ENCODE peak calls at places on chromosomes 7 and 10, in five cellular contexts. F is cardiac muscle cell, C is PC-9, E is mammary epithelial cell, R is psoas muscle. V is an unnamed sample.

GRCh38 chr7:50821457-50821977 is 38.8 kb upstream of the GRB10 start:
- DNase-seq in F (no peak), C (peak; percentile 77), E (no peak), R (no peak), V (no peak)

GRCh38 chr7:138954545-138955475 is 26.4 kb downstream of the KIAA1549 start:
- DNase-seq in F (no peak), C (no peak), E (no peak), R (no peak), V (no peak)

GRCh38 chr7:28926871-28927597 is 31.1 kb downstream of the TRIL start:
- DNase-seq in F (peak; percentile 89), C (peak; percentile 82), E (peak; percentile 74), R (peak; percentile 78), V (no peak)

GRCh38 chr10:119306514-119306951 is 99.2 kb downstream of the GRK5 start:
- DNase-seq in F (no peak), C (peak; percentile 50), E (no peak), R (peak; percentile 39), V (peak; percentile 67)

GRCh38 chr7:74568658-74569057 is 88.9 kb upstream of the GTF2I start:
- DNase-seq in F (no peak), C (peak; percentile 39), E (no peak), R (no peak), V (no peak)

GRCh38 chr7:140525741-140526140 is 46.4 kb upstream of the MKRN1 start:
- DNase-seq in F (no peak), C (peak; percentile 65), E (peak; percentile 83), R (no peak), V (peak; percentile 10)

GRCh38 chr7:43615558-43616145 is 32.7 kb downstream of the STK17A start:
- DNase-seq in F (no peak), C (no peak), E (no peak), R (no peak), V (no peak)

GRCh38 chr10:30284860-30285594 is 64.1 kb downstream of the MTPAP start:
- DNase-seq in F (peak; percentile 15), C (no peak), E (peak; percentile 40), R (no peak), V (no peak)

GRCh38 chr10:72030762-72031543 is 57.4 kb downstream of the SPOCK2 start:
- DNase-seq in F (no peak), C (no peak), E (no peak), R (peak; percentile 77), V (no peak)

GRCh38 chr10:61503051-61503450 is 49.9 kb upstream of the TMEM26 start:
- DNase-seq in F (no peak), C (no peak), E (peak; percentile 32), R (no peak), V (no peak)

GRCh38 chr7:8131694-8132605 is 130.0 kb downstream of the ICA1 start:
- DNase-seq in F (no peak), C (no peak), E (no peak), R (no peak), V (no peak)

GRCh38 chr10:61973923-61974322 is 72.4 kb downstream of the ARID5B start:
- DNase-seq in F (peak; percentile 28), C (no peak), E (no peak), R (no peak), V (no peak)

GRCh38 chr10:58241346-58241745 is 26.3 kb downstream of the IPMK start:
- DNase-seq in F (no peak), C (no peak), E (no peak), R (no peak), V (no peak)

GRCh38 chr10:132331956-132332749 is at the start of gene LRRC27:
- DNase-seq in F (peak; percentile 96), C (peak; percentile 85), E (peak; percentile 96), R (peak; percentile 100), V (peak; percentile 100)

GRCh38 chr7:28395806-28396205 is 16.5 kb upstream of the CREB5 start:
- DNase-seq in F (no peak), C (no peak), E (no peak), R (no peak), V (no peak)

GRCh38 chr10:30435068-30435422 is 1.1 kb downstream of the MAP3K8 start:
- DNase-seq in F (peak; percentile 44), C (no peak), E (no peak), R (no peak), V (no peak)

GRCh38 chr7:136342221-136342620 is 365.1 kb upstream of the MTPN start:
- DNase-seq in F (no peak), C (no peak), E (no peak), R (no peak), V (no peak)

GRCh38 chr7:68038621-68039314 is 1042.1 kb downstream of the TYW1 start:
- DNase-seq in F (no peak), C (peak; percentile 42), E (no peak), R (no peak), V (no peak)

GRCh38 chr10:127982601-127983000 is 75.7 kb downstream of the PTPRE start:
- DNase-seq in F (no peak), C (no peak), E (no peak), R (no peak), V (no peak)

GRCh38 chr10:129136074-129136473 is 331.0 kb upstream of the MGMT start:
- DNase-seq in F (no peak), C (no peak), E (no peak), R (no peak), V (no peak)
- H3K9me3 ChIP-seq in F (no peaks in the 10 kb centered on the region), C (no peaks in the 10 kb centered on the region), E (peaks cover 37% of the 10 kb centered on the region), R (no peaks in the 10 kb centered on the region), V (no peaks in the 10 kb centered on the region)

GRCh38 chr10:121579656-121580055 is 18.6 kb downstream of the FGFR2 start:
- DNase-seq in F (no peak), C (peak; percentile 42), E (peak; percentile 72), R (no peak), V (no peak)
- H3K9me3 ChIP-seq in F (no peaks in the 10 kb centered on the region), C (no peaks in the 10 kb centered on the region), E (no peaks in the 10 kb centered on the region), R (no peaks in the 10 kb centered on the region), V (no peaks in the 10 kb centered on the region)

GRCh38 chr10:42488416-42488815 is 150.0 kb downstream of the ZNF33B start:
- DNase-seq in F (no peak), C (peak; percentile 34), E (peak; percentile 2), R (no peak), V (no peak)

GRCh38 chr10:42490368-42490767 is 148.0 kb downstream of the ZNF33B start:
- DNase-seq in F (no peak), C (no peak), E (no peak), R (no peak), V (no peak)

GRCh38 chr10:42491001-42491592 is 147.3 kb downstream of the ZNF33B start:
- DNase-seq in F (no peak), C (no peak), E (peak; percentile 43), R (no peak), V (no peak)

GRCh38 chr10:42491801-42492200 is 146.6 kb downstream of the ZNF33B start:
- DNase-seq in F (no peak), C (no peak), E (no peak), R (no peak), V (no peak)
- H3K9me3 ChIP-seq in F (peaks cover 3% of the 10 kb centered on the region), C (no peaks in the 10 kb centered on the region), E (no peaks in the 10 kb centered on the region), R (no peaks in the 10 kb centered on the region), V (no peaks in the 10 kb centered on the region)

GRCh38 chr7:154857240-154857639 is 145.7 kb downstream of the PAXIP1 start:
- DNase-seq in F (no peak), C (no peak), E (no peak), R (no peak), V (no peak)
- H3K9me3 ChIP-seq in F (no peaks in the 10 kb centered on the region), C (no peaks in the 10 kb centered on the region), E (peaks cover 11% of the 10 kb centered on the region), R (no peaks in the 10 kb centered on the region), V (no peaks in the 10 kb centered on the region)

DNA sequence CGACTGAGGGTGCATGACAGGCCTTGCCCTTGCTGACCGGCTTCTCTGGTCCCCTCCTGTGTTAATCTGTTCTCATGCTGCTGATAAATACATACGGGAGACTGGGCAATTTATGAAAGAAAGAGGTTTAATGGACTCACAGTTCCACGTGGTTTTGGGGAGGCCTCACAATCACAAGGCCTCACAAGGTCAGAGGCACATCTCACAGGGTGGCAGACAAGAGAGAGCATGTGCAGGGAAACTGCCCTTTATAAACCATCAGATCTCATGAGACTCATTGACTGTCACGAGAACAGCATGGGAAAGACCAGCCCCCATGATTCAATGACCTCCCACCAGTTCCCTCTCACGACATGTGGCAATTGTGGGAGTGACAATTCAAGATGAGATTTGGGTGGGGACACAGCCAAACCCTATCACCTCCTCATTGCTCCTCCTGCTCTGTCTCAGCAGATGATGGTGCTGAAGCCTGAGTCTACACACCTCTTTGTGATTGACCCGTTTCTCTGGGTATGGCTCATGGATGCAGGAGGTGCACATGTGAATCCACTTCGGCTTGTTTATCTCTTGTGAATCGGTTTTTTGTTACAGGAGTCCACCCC is 547.8 kb downstream of the DNAJB6 start:
- DNase-seq in F (no peak), C (no peak), E (no peak), R (no peak), V (no peak)
- H3K9me3 ChIP-seq in F (no peaks in the 10 kb centered on the region), C (no peaks in the 10 kb centered on the region), E (peaks cover 43% of the 10 kb centered on the region), R (no peaks in the 10 kb centered on the region), V (no peaks in the 10 kb centered on the region)

GRCh38 chr7:4136501-4137110 is 545.5 kb upstream of the FOXK1 start:
- DNase-seq in F (no peak), C (no peak), E (no peak), R (no peak), V (no peak)

GRCh38 chr7:4143006-4143405 is 539.1 kb upstream of the FOXK1 start:
- DNase-seq in F (no peak), C (no peak), E (no peak), R (no peak), V (no peak)

GRCh38 chr7:4138866-4139265 is 543.2 kb upstream of the FOXK1 start:
- DNase-seq in F (no peak), C (no peak), E (no peak), R (no peak), V (no peak)

GRCh38 chr7:4140933-4141332 is 541.2 kb upstream of the FOXK1 start:
- DNase-seq in F (no peak), C (no peak), E (no peak), R (no peak), V (no peak)

DNA sequence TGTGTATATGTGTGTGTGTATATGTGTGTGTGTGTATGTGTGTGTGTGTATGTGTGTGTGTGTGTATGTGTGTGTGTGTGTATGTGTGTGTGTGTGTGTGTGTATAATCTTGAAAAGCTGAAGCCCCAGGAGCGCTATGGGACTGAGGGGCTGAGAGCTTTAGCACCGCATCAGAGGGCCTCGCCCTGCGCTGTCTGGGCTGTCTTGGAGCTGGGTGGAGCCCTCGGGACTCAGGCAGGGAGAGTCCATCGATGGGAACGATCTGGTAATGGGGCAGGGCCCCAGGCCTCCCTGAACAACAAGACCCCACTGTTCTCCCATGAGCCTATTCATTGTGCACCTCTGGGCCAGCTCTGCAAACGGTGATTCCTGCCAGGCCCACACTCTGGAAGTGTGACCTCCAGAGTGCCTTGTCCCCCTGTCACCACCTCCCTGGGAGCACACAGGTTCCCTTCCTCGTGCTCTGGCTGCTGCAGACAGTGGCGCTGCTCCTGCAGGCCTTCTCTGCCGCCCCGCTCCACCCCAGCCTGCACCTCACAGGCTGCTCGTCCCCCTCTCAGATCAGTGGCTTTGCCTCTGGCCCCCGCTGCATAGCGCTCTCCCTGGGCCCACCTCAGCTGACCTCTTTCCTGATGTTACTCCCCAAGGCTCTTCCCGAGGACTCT is 542.3 kb upstream of the FOXK1 start:
- DNase-seq in F (peak; percentile 74), C (no peak), E (no peak), R (no peak), V (no peak)
- H3K9me3 ChIP-seq in F (no peaks in the 10 kb centered on the region), C (peaks cover 4% of the 10 kb centered on the region), E (peaks cover 20% of the 10 kb centered on the region), R (no peaks in the 10 kb centered on the region), V (no peaks in the 10 kb centered on the region)